ENCODE peak calls at places on chromosomes 12 and 14, in six cellular contexts. C is H1, F is SK-N-SH, G is HepG2, I is K562, U is GM12878. M is an unnamed sample.

GRCh38 chr14:93073833-93074769 is 41.6 kb downstream of the ITPK1 start:
- DNase-seq in G (peak), C (no peak), U (no peak), I (no peak), F (no peak), M (peak)

GRCh38 chr12:63874897-63875296 is 30.4 kb downstream of the SRGAP1 start:
- DNase-seq in U (no peak), C (no peak), I (no peak), F (no peak), G (no peak), M (no peak)

GRCh38 chr14:21184252-21184651 is 28.4 kb upstream of the OR5AU1 start:
- DNase-seq in I (no peak), F (no peak), G (no peak), U (no peak), C (no peak), M (no peak)

GRCh38 chr14:100860556-100861187 is 34.8 kb downstream of the MEG3 start:
- DNase-seq in G (no peak), C (no peak), U (no peak), F (no peak), I (no peak), M (no peak)

GRCh38 chr12:34403706-34404376 is 381.5 kb downstream of the ALG10 start:
- DNase-seq in F (peak), U (no peak), I (peak), G (no peak), C (no peak), M (no peak)

GRCh38 chr14:101705733-101706508 is 55.6 kb upstream of the PPP2R5C start:
- DNase-seq in U (no peak), I (no peak), C (no peak), G (no peak), F (no peak), M (no peak)

GRCh38 chr14:90612801-90613200 is 203.4 kb downstream of the TTC7B start:
- DNase-seq in G (no peak), C (no peak), U (no peak), I (no peak), F (no peak), M (no peak)

GRCh38 chr12:28652239-28652638 is 462.0 kb downstream of the CCDC91 start:
- DNase-seq in I (no peak), U (no peak), F (no peak), C (no peak), G (no peak), M (no peak)

GRCh38 chr12:12538535-12538934 is 24.1 kb downstream of the DUSP16 start:
- DNase-seq in C (no peak), G (no peak), U (no peak), I (no peak), F (no peak), M (peak)

GRCh38 chr14:66074546-66074945 is 411.6 kb upstream of the CCDC196 start:
- DNase-seq in C (no peak), U (no peak), G (no peak), I (no peak), F (no peak), M (no peak)

GRCh38 chr12:30043151-30043550 is 259.4 kb upstream of the TMTC1 start:
- DNase-seq in U (no peak), F (no peak), I (no peak), C (no peak), G (no peak), M (no peak)

GRCh38 chr14:68523994-68524725 is 268.7 kb downstream of the ZFP36L1 start:
- DNase-seq in G (no peak), I (no peak), U (no peak), C (no peak), F (no peak), M (no peak)

GRCh38 chr12:100733817-100734593 is 60.6 kb upstream of the ANO4 start:
- DNase-seq in U (no peak), G (peak), I (peak), C (no peak), F (no peak), M (no peak)

GRCh38 chr12:101027200-101027599 is 182.8 kb downstream of the SLC5A8 start:
- DNase-seq in G (no peak), I (no peak), C (no peak), U (no peak), F (no peak), M (no peak)

GRCh38 chr12:110307372-110307771 is 26.3 kb downstream of the ATP2A2 start:
- DNase-seq in F (no peak), I (no peak), G (no peak), U (no peak), C (no peak), M (no peak)

GRCh38 chr12:52819731-52820510 is 6.0 kb upstream of the KRT4 start:
- DNase-seq in U (no peak), G (no peak), C (no peak), F (no peak), I (no peak), M (no peak)

GRCh38 chr12:22101749-22102243 is 55.8 kb downstream of the CMAS start:
- DNase-seq in F (no peak), C (no peak), I (no peak), G (no peak), U (no peak), M (no peak)

GRCh38 chr12:131832393-131833231 is 4.4 kb downstream of the MMP17 start:
- DNase-seq in I (no peak), F (peak), C (no peak), U (no peak), G (no peak), M (no peak)

GRCh38 chr12:3671330-3672112 is 81.4 kb downstream of the CRACR2A start:
- DNase-seq in F (no peak), G (no peak), I (no peak), U (no peak), C (no peak), M (no peak)

GRCh38 chr12:24739094-24739779 is 209.7 kb downstream of the BCAT1 start:
- DNase-seq in F (no peak), I (no peak), U (no peak), C (no peak), G (no peak), M (no peak)

GRCh38 chr12:4447151-4447550 is 1.5 kb upstream of the FGF6 start:
- DNase-seq in U (no peak), I (no peak), G (no peak), F (no peak), C (no peak), M (no peak)

GRCh38 chr12:7695159-7695930 is at the start of gene GDF3:
- DNase-seq in C (no peak), F (no peak), U (no peak), G (no peak), I (no peak), M (no peak)

GRCh38 chr12:112182499-112182898 is 57.1 kb downstream of the TRAFD1 start:
- DNase-seq in G (no peak), F (no peak), I (no peak), C (no peak), U (no peak), M (no peak)

GRCh38 chr12:105100207-105100985 is 7.1 kb upstream of the WASHC4 start:
- DNase-seq in C (no peak), I (no peak), F (no peak), U (no peak), G (no peak), M (no peak)

GRCh38 chr12:93322784-93323183 is 54.9 kb upstream of the NUDT4 start:
- DNase-seq in I (no peak), C (no peak), U (no peak), F (no peak), G (no peak), M (no peak)

GRCh38 chr14:92484132-92484823 is 29.3 kb upstream of the RIN3 start:
- DNase-seq in C (no peak), U (no peak), I (no peak), G (no peak), F (no peak), M (no peak)

GRCh38 chr12:12985817-12986408 is 14.2 kb downstream of the HEBP1 start:
- DNase-seq in F (peak), U (no peak), G (peak), C (no peak), I (peak), M (peak)

GRCh38 chr12:38175538-38175937 is 141.0 kb upstream of the ALG10B start:
- DNase-seq in F (no peak), C (no peak), I (no peak), G (no peak), U (no peak), M (no peak)

GRCh38 chr12:26379777-26380467 is 184.5 kb downstream of the SSPN start:
- DNase-seq in C (no peak), I (no peak), G (no peak), F (no peak), U (no peak), M (no peak)

GRCh38 chr14:26856832-26857508 is 259.1 kb upstream of the NOVA1 start:
- DNase-seq in I (no peak), F (no peak), C (no peak), U (no peak), G (no peak), M (no peak)

GRCh38 chr12:113744802-113745395 is 221.2 kb downstream of the RBM19 start:
- DNase-seq in C (no peak), I (no peak), G (no peak), F (no peak), U (no peak), M (no peak)

GRCh38 chr12:5586201-5586600 is 154.3 kb downstream of the NTF3 start:
- DNase-seq in C (no peak), F (no peak), G (peak), U (no peak), I (peak), M (no peak)

GRCh38 chr14:100523131-100523530 is 64.1 kb downstream of the BEGAIN start:
- DNase-seq in I (no peak), U (no peak), G (no peak), C (no peak), F (no peak), M (no peak)

GRCh38 chr12:56189918-56190694 is 823 bp upstream of the SMARCC2 start:
- DNase-seq in U (peak), C (peak), F (peak), I (peak), G (peak), M (peak)

GRCh38 chr14:73290279-73290678 is 53.0 kb downstream of the PAPLN start:
- DNase-seq in C (no peak), F (no peak), I (no peak), U (peak), G (no peak), M (no peak)

GRCh38 chr12:62933871-62934798 is 815 bp downstream of the PPM1H start:
- DNase-seq in C (no peak), G (no peak), F (peak), I (peak), U (no peak), M (peak)

GRCh38 chr12:127081058-127081457 is 1185.9 kb upstream of the TMEM132C start:
- DNase-seq in I (no peak), U (no peak), F (no peak), C (no peak), G (no peak), M (no peak)

GRCh38 chr12:105317942-105318614 is 12.4 kb upstream of the C12orf75 start:
- DNase-seq in C (no peak), F (no peak), G (peak), U (no peak), I (no peak), M (no peak)

GRCh38 chr12:24911284-24911791 is 37.6 kb downstream of the BCAT1 start:
- DNase-seq in U (no peak), G (peak), I (no peak), F (no peak), C (no peak), M (no peak)

GRCh38 chr12:93010461-93010860 is 81.4 kb upstream of the EEA1 start:
- DNase-seq in C (no peak), I (no peak), G (no peak), U (no peak), F (no peak), M (no peak)

GRCh38 chr12:75840994-75841355 is 190.6 kb downstream of the PHLDA1 start:
- DNase-seq in U (no peak), G (no peak), I (no peak), C (no peak), F (no peak), M (no peak)

GRCh38 chr12:75836533-75836932 is 195.0 kb downstream of the PHLDA1 start:
- DNase-seq in U (no peak), F (no peak), I (no peak), G (peak), C (no peak), M (no peak)

GRCh38 chr12:75838309-75838708 is 193.3 kb downstream of the PHLDA1 start:
- DNase-seq in G (no peak), U (no peak), C (no peak), I (no peak), F (no peak), M (no peak)

GRCh38 chr12:75834591-75834990 is 197.0 kb downstream of the PHLDA1 start:
- DNase-seq in C (no peak), U (no peak), F (no peak), I (no peak), G (no peak), M (no peak)

GRCh38 chr12:75837700-75838099 is 193.9 kb downstream of the PHLDA1 start:
- DNase-seq in G (no peak), C (no peak), U (no peak), F (peak), I (peak), M (no peak)
- TF ChIP-seq GABPA in G (no peak), C (no peak), U (no peak), F (no peak), I (no peak), M (no peak)

GRCh38 chr14:75527449-75528163 is 5.3 kb downstream of the BATF start:
- DNase-seq in G (no peak), F (no peak), I (no peak), U (no peak), C (no peak), M (no peak)

GRCh38 chr14:75533791-75534190 is 11.5 kb downstream of the BATF start:
- DNase-seq in C (no peak), I (no peak), G (no peak), U (no peak), F (no peak), M (no peak)

GRCh38 chr14:75531256-75531655 is 9.0 kb downstream of the BATF start:
- DNase-seq in I (no peak), C (no peak), U (no peak), G (no peak), F (no peak), M (no peak)

GRCh38 chr14:75535164-75535898 is 13.1 kb downstream of the BATF start:
- DNase-seq in F (no peak), G (peak), U (no peak), C (no peak), I (no peak), M (no peak)

GRCh38 chr14:75531660-75532317 is 9.5 kb downstream of the BATF start:
- DNase-seq in C (no peak), G (no peak), F (no peak), I (no peak), U (no peak), M (no peak)
- H3K4me3 ChIP-seq in C (no peak), G (no peak), F (no peak), I (no peak), U (no peak), M (no peak)

GRCh38 chr12:91576432-91576831 is 393.8 kb upstream of the DCN start:
- DNase-seq in F (no peak), I (no peak), C (no peak), U (no peak), G (no peak), M (no peak)

GRCh38 chr12:91575631-91576030 is 393.0 kb upstream of the DCN start:
- DNase-seq in G (no peak), U (no peak), C (no peak), F (no peak), I (no peak), M (no peak)

GRCh38 chr12:91579516-91580263 is 397.1 kb upstream of the DCN start:
- DNase-seq in C (no peak), G (no peak), F (no peak), I (no peak), U (no peak), M (no peak)

GRCh38 chr12:91574975-91575374 is 392.4 kb upstream of the DCN start:
- DNase-seq in F (no peak), I (no peak), G (no peak), U (no peak), C (no peak), M (no peak)

DNA sequence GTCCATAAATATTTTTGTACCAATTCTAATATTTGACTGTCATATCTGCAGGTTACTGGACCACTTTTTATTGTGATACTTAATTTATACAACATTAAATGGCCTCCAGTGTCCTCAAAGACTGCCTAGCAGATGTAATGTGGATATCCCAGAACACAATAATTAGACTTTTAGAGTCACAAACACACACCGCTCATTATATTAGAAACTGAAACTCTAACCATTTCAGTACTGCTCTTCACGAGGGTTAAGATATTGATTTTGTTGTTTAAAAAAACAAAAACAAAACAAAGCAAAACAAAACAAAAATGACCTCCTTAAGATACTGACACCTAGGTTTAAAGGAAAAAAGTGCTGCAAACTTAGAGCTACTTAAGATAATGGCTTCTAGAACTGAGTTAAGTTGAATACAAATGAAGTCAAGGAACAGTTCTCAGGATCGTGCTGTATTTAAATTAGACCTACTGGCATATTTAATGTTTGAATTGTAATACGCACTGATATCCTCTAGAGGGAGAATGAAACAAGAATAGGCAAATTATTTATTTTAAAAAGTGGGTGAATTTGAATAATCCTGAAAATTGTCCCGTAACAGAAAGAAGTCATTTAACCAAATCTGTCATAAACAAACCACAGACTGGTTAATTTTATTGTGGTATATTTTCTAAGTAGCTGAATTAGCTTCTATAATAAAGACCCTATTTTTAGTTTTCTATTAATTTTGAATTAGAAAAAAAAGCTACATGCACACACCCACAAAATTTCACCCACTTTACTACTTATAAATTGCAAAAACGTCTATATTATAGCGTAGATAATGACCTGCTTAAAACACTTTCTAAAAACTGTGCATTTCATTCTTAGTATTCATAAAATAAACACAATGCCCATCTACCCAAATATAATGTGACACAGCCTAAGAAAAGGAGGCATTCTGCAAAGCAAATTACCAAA is 395.2 kb upstream of the DCN start:
- DNase-seq in C (no peak), U (no peak), G (no peak), F (peak), I (peak), M (no peak)
- TF ChIP-seq GABPA in C (no peak), U (no peak), G (no peak), F (no peak), I (no peak), M (no peak)

GRCh38 chr12:45051490-45052105 is 699 bp upstream of the DBX2 start:
- DNase-seq in I (no peak), U (no peak), G (no peak), C (no peak), F (peak), M (no peak)
- H3K4me3 ChIP-seq in I (no peak), U (no peak), G (no peak), C (peak), F (peak), M (no peak)

GRCh38 chr12:2011641-2012607 is 7.7 kb upstream of the DCP1B start:
- DNase-seq in F (no peak), U (no peak), C (no peak), I (no peak), G (peak), M (no peak)

GRCh38 chr12:2008677-2009076 is 4.4 kb upstream of the DCP1B start:
- DNase-seq in C (no peak), G (no peak), F (no peak), U (no peak), I (no peak), M (no peak)

GRCh38 chr12:2013527-2014223 is 9.4 kb upstream of the DCP1B start:
- DNase-seq in C (no peak), U (no peak), G (no peak), F (peak), I (no peak), M (no peak)

GRCh38 chr12:2013111-2013510 is 8.9 kb upstream of the DCP1B start:
- DNase-seq in G (no peak), F (no peak), C (no peak), U (no peak), I (no peak), M (no peak)

GRCh38 chr12:2009623-2010022 is 5.4 kb upstream of the DCP1B start:
- DNase-seq in I (no peak), F (no peak), U (no peak), G (peak), C (no peak), M (no peak)
- TF ChIP-seq GABPA in I (no peak), F (no peak), U (no peak), G (no peak), C (no peak), M (no peak)